ENCODE peak calls at places on chromosomes 12 and 14, in seven cellular contexts. O is endothelial cell, I is breast epithelium, A is fibroblast of villous mesenchyme, J is A673, G is K562, N is GM13976. M is an unnamed sample.
A peak's percentile ranks its signal among the peaks of the same experiment; 100 is the strongest.

GRCh38 chr12:99131761-99132199 is 486.7 kb downstream of the APAF1 start:
- DNase-seq in O (peak; percentile 4), I (no peak), A (no peak), J (peak; percentile 96), G (no peak), N (peak; percentile 25), M (no peak)

GRCh38 chr14:22390195-22390594 is 198.8 kb downstream of the DAD1 start:
- DNase-seq in O (no peak), I (no peak), A (no peak), J (no peak), G (no peak), N (no peak), M (no peak)

GRCh38 chr14:68548194-68549056 is 244.4 kb downstream of the ZFP36L1 start:
- DNase-seq in O (no peak), I (peak; percentile 83), A (peak; percentile 100), J (peak; percentile 97), G (no peak), N (no peak), M (no peak)

GRCh38 chr12:68042212-68042699 is 53.0 kb downstream of the IFNG-AS1 start:
- DNase-seq in O (no peak), I (peak; percentile 69), A (no peak), J (no peak), G (no peak), N (peak; percentile 47), M (peak; percentile 65)

GRCh38 chr14:22379727-22380126 is 209.3 kb downstream of the DAD1 start:
- DNase-seq in O (no peak), I (no peak), A (no peak), J (no peak), G (no peak), N (no peak), M (no peak)

GRCh38 chr12:99598785-99599184 is 48.8 kb upstream of the GARIN6 start:
- DNase-seq in O (no peak), I (no peak), A (no peak), J (no peak), G (no peak), N (no peak), M (no peak)

GRCh38 chr14:34227834-34228662 is 234.0 kb downstream of the SPTSSA start:
- DNase-seq in O (peak; percentile 77), I (peak; percentile 36), A (peak; percentile 60), J (peak; percentile 66), G (peak; percentile 73), N (peak; percentile 76), M (peak; percentile 68)

GRCh38 chr12:52119398-52120254 is 40.1 kb downstream of the SMIM41 start:
- DNase-seq in O (peak; percentile 52), I (no peak), A (peak; percentile 23), J (peak; percentile 62), G (peak; percentile 76), N (peak; percentile 74), M (peak; percentile 58)

GRCh38 chr14:103733651-103734050 is 18.0 kb downstream of the ZFYVE21 start:
- DNase-seq in O (no peak), I (no peak), A (no peak), J (no peak), G (no peak), N (no peak), M (no peak)

GRCh38 chr12:129909051-129910020 is 5.5 kb upstream of the TMEM132D start:
- DNase-seq in O (no peak), I (no peak), A (no peak), J (no peak), G (no peak), N (no peak), M (no peak)

GRCh38 chr14:93950948-93951668 is 24.0 kb downstream of the FAM181A start:
- DNase-seq in O (no peak), I (no peak), A (no peak), J (peak; percentile 33), G (no peak), N (no peak), M (no peak)

GRCh38 chr12:118189761-118190181 is 53.8 kb downstream of the PEBP1 start:
- DNase-seq in O (peak; percentile 11), I (no peak), A (peak; percentile 84), J (no peak), G (no peak), N (no peak), M (no peak)

GRCh38 chr12:30823140-30823669 is 68.5 kb upstream of the CAPRIN2 start:
- DNase-seq in O (peak; percentile 64), I (no peak), A (no peak), J (no peak), G (no peak), N (peak; percentile 55), M (peak; percentile 57)

GRCh38 chr12:129357233-129357632 is 504.0 kb downstream of the GLT1D1 start:
- DNase-seq in O (no peak), I (no peak), A (no peak), J (no peak), G (no peak), N (no peak), M (no peak)

GRCh38 chr12:170361-171225 is 43.4 kb downstream of the SLC6A12 start:
- DNase-seq in O (no peak), I (no peak), A (no peak), J (peak; percentile 46), G (no peak), N (no peak), M (no peak)

GRCh38 chr12:171276-171675 is 42.7 kb downstream of the SLC6A12 start:
- DNase-seq in O (no peak), I (no peak), A (no peak), J (no peak), G (no peak), N (no peak), M (no peak)

GRCh38 chr12:168201-168600 is 45.8 kb downstream of the SLC6A12 start:
- DNase-seq in O (no peak), I (no peak), A (no peak), J (no peak), G (no peak), N (no peak), M (no peak)

GRCh38 chr12:168763-169525 is 45.0 kb downstream of the SLC6A12 start:
- DNase-seq in O (no peak), I (no peak), A (peak; percentile 30), J (no peak), G (no peak), N (no peak), M (peak; percentile 33)

DNA sequence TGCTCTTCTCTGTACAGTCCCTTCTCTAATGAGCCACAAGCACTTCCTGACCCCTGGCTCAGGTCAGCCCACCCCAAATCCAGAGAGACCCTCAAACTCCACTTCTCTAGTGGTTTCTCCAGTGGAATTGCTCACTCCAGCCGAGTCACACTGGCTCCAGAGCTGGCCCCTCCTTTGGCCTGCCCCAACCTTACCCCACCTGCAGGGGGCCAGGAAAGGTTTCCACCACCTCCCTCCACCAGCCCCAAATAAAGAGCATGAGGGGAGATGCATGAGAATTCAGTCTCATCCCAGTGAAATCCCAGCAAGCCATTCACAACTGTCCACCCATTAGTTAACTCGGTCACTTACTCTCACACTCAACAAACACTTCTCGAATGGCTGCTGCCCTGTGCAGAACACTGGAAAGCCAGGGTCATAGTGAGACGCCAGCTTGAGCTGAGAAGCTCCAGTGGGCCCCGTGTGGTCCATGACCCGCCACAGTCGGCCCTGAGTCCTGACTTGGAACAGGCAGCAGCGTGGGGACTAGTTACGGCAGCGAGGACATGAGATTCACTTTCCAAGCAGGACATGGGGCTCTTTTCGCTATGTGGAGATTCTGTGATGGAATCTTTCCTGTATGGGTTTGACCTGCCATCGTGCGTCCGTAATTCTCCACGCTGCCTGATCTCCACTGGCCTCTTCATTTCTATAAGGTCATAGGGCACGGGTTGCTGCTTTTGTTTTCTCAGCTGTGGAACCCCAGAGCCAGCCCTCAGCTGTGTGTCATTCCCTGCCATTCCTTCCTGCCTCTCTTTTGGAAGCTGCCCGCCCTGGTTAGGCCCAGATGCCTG is 44.2 kb downstream of the SLC6A12 start:
- DNase-seq in O (peak; percentile 37), I (no peak), A (no peak), J (no peak), G (peak; percentile 30), N (no peak), M (no peak)
- TF ChIP-seq CTCF in O (peak; percentile 23), I (no peak), A (peak; percentile 7), J (no peak), G (no peak), N (no peak), M (no peak)

GRCh38 chr12:77686760-77687159 is 143.9 kb upstream of the NAV3 start:
- DNase-seq in O (no peak), I (no peak), A (peak; percentile 2), J (peak; percentile 21), G (no peak), N (no peak), M (no peak)
- TF ChIP-seq CTCF in O (no peak), I (no peak), A (no peak), J (peak; percentile 51), G (no peak), N (no peak), M (no peak)

GRCh38 chr12:103169-103981 is 36.8 kb downstream of the IQSEC3 start:
- DNase-seq in O (no peak), I (no peak), A (no peak), J (no peak), G (peak; percentile 87), N (no peak), M (no peak)

GRCh38 chr12:105696-106095 is 39.1 kb downstream of the IQSEC3 start:
- DNase-seq in O (no peak), I (no peak), A (no peak), J (no peak), G (no peak), N (no peak), M (no peak)

GRCh38 chr12:108594-108993 is 42.0 kb downstream of the IQSEC3 start:
- DNase-seq in O (no peak), I (no peak), A (no peak), J (no peak), G (no peak), N (no peak), M (no peak)

GRCh38 chr12:104573-105081 is 38.1 kb downstream of the IQSEC3 start:
- DNase-seq in O (no peak), I (no peak), A (peak; percentile 6), J (no peak), G (no peak), N (no peak), M (peak; percentile 55)

DNA sequence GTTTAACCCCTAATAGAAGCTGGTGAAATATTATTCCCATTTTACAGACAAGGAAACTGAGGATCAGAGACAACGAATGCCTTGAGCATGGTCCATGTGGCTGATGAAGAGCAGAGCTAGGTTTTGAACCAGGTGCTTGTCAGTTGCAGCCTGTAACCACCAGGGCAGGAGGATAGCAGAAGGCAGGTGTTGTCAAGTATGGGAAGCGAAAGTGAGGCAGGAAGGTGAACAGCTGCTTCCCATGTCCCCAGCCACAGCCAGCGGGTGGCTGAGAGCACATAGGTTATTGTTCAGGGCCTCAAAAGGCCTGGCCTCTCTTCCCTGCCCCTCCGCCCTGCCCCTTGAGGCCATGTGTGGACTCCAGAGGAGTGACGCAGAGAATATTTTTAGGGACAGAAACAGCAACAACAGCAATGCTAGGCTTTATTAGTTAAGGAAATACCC is 39.6 kb downstream of the IQSEC3 start:
- DNase-seq in O (peak; percentile 39), I (no peak), A (peak; percentile 41), J (no peak), G (no peak), N (peak; percentile 81), M (no peak)
- TF ChIP-seq CTCF in O (peak; percentile 44), I (peak; percentile 20), A (no peak), J (no peak), G (no peak), N (no peak), M (no peak)

DNA sequence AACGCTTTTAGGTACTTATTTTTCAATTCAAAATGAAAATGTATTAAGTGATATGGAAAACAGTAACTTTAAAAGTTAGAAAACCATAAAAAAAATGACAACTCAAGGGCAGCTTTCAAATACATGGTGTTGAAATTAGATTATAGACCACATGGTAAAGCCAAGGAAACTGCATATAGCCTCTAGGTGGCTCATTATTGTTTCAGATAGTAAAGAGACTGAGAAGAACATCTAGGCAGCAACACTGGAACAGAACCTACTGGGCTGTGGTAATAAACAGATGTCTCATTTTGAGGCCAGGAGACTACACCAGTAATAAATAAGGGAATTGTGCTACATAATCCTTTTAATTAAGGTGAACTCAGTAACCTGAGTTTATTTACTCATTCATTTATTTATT is 13.0 kb downstream of the FBXO33 start:
- DNase-seq in O (no peak), I (no peak), A (no peak), J (peak; percentile 17), G (no peak), N (no peak), M (no peak)
- TF ChIP-seq CTCF in O (no peak), I (no peak), A (peak; percentile 16), J (peak; percentile 25), G (no peak), N (no peak), M (no peak)

M was measured in activated CD8-positive, alpha-beta T cell treated with anti-CD3 and anti-CD28 coated beads for 36 hours.